ENCODE peak calls at places on chromosomes 12 and 14, in ten cellular contexts. J is GM13976; G is A172; Y is neuronal stem cell; P is Caco-2; D is Right ventricle myocardium superior; L is stimulated activated CD8-positive, alpha-beta memory T cell treated with anti-CD3 and anti-CD28 coated beads, Interleukin-4, amount 100 ng/mL, for 1 hour; S is AML-193; T is HepG2; Q is effector memory CD4-positive, alpha-beta T cell. A is an unnamed sample.

GRCh38 chr14:98953544-98954346 is 318.3 kb downstream of the BCL11B start:
- DNase-seq in L (no peak), T (no peak), G (peak), Y (no peak), S (no peak), J (no peak), D (peak), P (no peak), Q (no peak), A (no peak)

GRCh38 chr12:51721281-51721940 is 127.1 kb downstream of the FIGNL2 start:
- DNase-seq in J (peak), T (no peak), Y (peak), D (peak), S (no peak), L (no peak), P (no peak), Q (no peak), G (no peak), A (peak)

GRCh38 chr12:111600296-111600562 is 1.1 kb upstream of the ATXN2 start:
- DNase-seq in P (no peak), J (no peak), T (peak), L (no peak), S (no peak), Y (no peak), Q (no peak), D (no peak), G (no peak), A (no peak)

GRCh38 chr12:232731-233614 is 19.0 kb upstream of the SLC6A12 start:
- DNase-seq in S (no peak), G (no peak), D (no peak), T (no peak), Q (no peak), P (peak), Y (no peak), L (no peak), J (no peak), A (no peak)

GRCh38 chr14:50060871-50061663 is 55.3 kb downstream of the VCPKMT start:
- DNase-seq in Y (no peak), S (peak), G (peak), L (no peak), Q (peak), T (peak), J (peak), P (peak), D (peak), A (peak)

GRCh38 chr12:58481811-58482210 is 438.5 kb downstream of the LRIG3 start:
- DNase-seq in G (no peak), T (no peak), Q (no peak), L (no peak), D (no peak), Y (no peak), P (no peak), J (no peak), S (no peak), A (no peak)

GRCh38 chr12:123546281-123546680 is 12.8 kb upstream of the RILPL1 start:
- DNase-seq in Y (no peak), G (no peak), T (no peak), Q (no peak), P (no peak), J (no peak), L (no peak), S (no peak), D (peak), A (no peak)

GRCh38 chr14:75884198-75884611 is 97.6 kb downstream of the TGFB3 start:
- DNase-seq in G (peak), L (no peak), Y (no peak), P (no peak), Q (no peak), D (no peak), S (no peak), J (no peak), T (no peak), A (no peak)

GRCh38 chr12:95790912-95791849 is 617 bp upstream of the NTN4 start:
- DNase-seq in L (no peak), S (no peak), Q (peak), P (peak), Y (peak), T (no peak), J (peak), G (no peak), D (no peak), A (no peak)

GRCh38 chr14:93962701-93963601 is 13.4 kb downstream of the ASB2 start:
- DNase-seq in Y (no peak), S (peak), P (no peak), T (no peak), L (no peak), Q (peak), J (peak), G (no peak), D (no peak), A (no peak)

GRCh38 chr12:14769462-14769836 is 33.8 kb downstream of the WBP11 start:
- DNase-seq in S (peak), G (no peak), T (peak), Q (no peak), Y (no peak), P (peak), L (no peak), J (peak), D (peak), A (no peak)

GRCh38 chr12:754238-754816 is 1.9 kb downstream of the WNK1 start:
- DNase-seq in D (no peak), Q (no peak), J (no peak), G (no peak), L (no peak), P (no peak), T (no peak), Y (no peak), S (no peak), A (no peak)

GRCh38 chr14:72921396-72921795 is 4.9 kb upstream of the DCAF4 start:
- DNase-seq in Q (no peak), P (no peak), L (no peak), J (no peak), D (no peak), G (no peak), S (no peak), T (no peak), Y (no peak), A (no peak)

GRCh38 chr12:53676715-53677611 is 1.1 kb upstream of the ATP5MC2 start:
- DNase-seq in S (peak), D (peak), J (peak), G (no peak), T (no peak), Y (peak), Q (peak), P (peak), L (no peak), A (no peak)

GRCh38 chr14:105068818-105069217 is 3.6 kb upstream of the GPR132 start:
- DNase-seq in T (no peak), P (no peak), Q (no peak), S (no peak), D (peak), J (no peak), Y (no peak), L (no peak), G (no peak), A (no peak)

GRCh38 chr14:59275668-59276067 is 87.2 kb downstream of the DAAM1 start:
- DNase-seq in S (peak), L (no peak), G (peak), J (peak), D (no peak), Y (no peak), P (no peak), T (peak), Q (no peak), A (no peak)

GRCh38 chr12:7107181-7108041 is 1.6 kb downstream of the C1RL start:
- DNase-seq in D (no peak), P (peak), T (no peak), Y (no peak), G (no peak), S (peak), Q (no peak), J (no peak), L (no peak), A (no peak)

A was measured in iPS DF 6.9.